ENCODE peak calls at places on chromosomes 7 and 10, in ten cellular contexts. W is kidney epithelial cell, S is AG09309, G is BJ, R is brain microvascular endothelial cell, P is body of pancreas, B is ovary, X is cardiac muscle cell, Q is MCF 10A, I is transverse colon. V is an unnamed sample.

GRCh38 chr10:64067009-64067606 is 545.9 kb downstream of the REEP3 start:
- DNase-seq in W (no peak), G (no peak), P (no peak), R (no peak), X (no peak), B (no peak), Q (no peak), I (no peak), S (no peak), V (no peak)

GRCh38 chr10:42883993-42884983 is 101.7 kb downstream of the BMS1 start:
- DNase-seq in W (no peak), B (no peak), G (no peak), R (no peak), S (no peak), I (no peak), P (no peak), X (no peak), Q (no peak), V (no peak)

GRCh38 chr7:21361413-21362130 is 66.3 kb upstream of the SP4 start:
- DNase-seq in W (no peak), X (no peak), Q (no peak), R (no peak), G (no peak), P (no peak), I (no peak), S (no peak), B (no peak), V (no peak)

GRCh38 chr7:150378115-150378852 is 846 bp upstream of the ZNF775 start:
- DNase-seq in I (peak), X (peak), W (peak), R (peak), Q (peak), G (no peak), P (peak), S (no peak), B (peak), V (no peak)

GRCh38 chr10:124414077-124414476 is 4.6 kb downstream of the OAT start:
- DNase-seq in Q (peak), I (no peak), R (no peak), G (no peak), W (no peak), S (peak), B (no peak), P (no peak), X (no peak), V (no peak)

GRCh38 chr10:103066141-103067098 is 126.7 kb downstream of the NT5C2 start:
- DNase-seq in G (no peak), B (no peak), X (no peak), R (no peak), I (no peak), Q (no peak), S (no peak), P (no peak), W (no peak), V (no peak)

GRCh38 chr7:37105762-37106161 is 342.9 kb downstream of the ELMO1 start:
- DNase-seq in I (no peak), S (no peak), Q (no peak), R (no peak), W (no peak), X (no peak), B (no peak), P (no peak), G (no peak), V (no peak)

GRCh38 chr10:23643396-23643795 is 204.5 kb downstream of the OTUD1 start:
- DNase-seq in I (peak), S (no peak), X (no peak), B (no peak), Q (peak), W (no peak), G (no peak), R (no peak), P (peak), V (no peak)

GRCh38 chr7:12619461-12620069 is 49.0 kb downstream of the SCIN start:
- DNase-seq in R (no peak), Q (no peak), S (no peak), B (no peak), I (no peak), P (no peak), X (no peak), W (peak), G (no peak), V (no peak)

GRCh38 chr10:119132521-119133345 is 28.8 kb downstream of the DENND10 start:
- DNase-seq in G (no peak), B (no peak), P (no peak), R (no peak), I (no peak), X (no peak), S (no peak), Q (no peak), W (no peak), V (no peak)

DNA sequence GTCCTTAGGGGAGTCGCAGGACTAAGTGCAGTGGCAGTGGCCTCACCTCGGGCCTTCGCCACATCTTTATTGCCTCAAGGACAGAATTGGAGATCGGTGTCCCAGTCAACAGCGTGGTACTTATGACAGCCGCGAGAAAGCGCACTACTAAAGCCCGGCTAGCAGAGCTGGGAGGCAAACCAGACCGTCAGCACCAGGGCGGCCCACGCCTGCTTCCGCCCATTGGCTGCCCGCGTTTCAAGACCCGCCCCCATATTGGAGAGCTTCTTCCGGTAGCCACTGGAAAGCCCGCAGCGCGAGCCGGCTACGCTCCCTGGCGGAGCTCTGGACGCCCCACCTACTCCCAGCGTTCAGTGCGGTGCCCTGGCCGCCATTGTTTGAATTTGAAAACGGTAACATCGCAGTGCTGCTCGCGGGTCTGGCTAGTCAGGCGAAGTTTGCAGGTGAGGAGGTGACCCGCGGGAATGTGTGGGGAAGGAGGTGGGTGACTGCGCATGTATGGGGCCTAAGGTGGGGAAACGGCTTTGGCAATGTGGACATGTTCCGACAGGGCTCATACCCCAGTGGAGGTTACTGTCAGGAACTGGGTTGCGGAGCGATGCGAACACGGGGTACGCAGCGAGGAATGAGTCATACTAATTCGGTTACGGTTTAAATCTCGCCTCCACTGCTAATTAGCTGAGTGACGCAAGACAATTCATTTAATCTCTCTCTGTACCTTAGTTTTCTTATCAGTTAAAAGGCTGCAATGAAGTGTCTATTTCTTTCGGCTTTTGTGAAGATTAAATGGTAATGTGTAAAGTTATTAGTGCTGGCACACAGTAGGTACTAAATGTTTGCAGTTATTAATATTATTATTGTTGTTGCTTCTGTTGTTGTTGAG is at the start of gene KIF20B:
- DNase-seq in S (peak), B (peak), W (peak), R (peak), P (peak), X (peak), Q (peak), I (peak), G (peak), V (peak)
- TF ChIP-seq CTCF in S (peak), B (peak), W (peak), R (peak), P (peak), X (peak), Q (no peak), I (no peak), G (peak), V (peak)

GRCh38 chr7:50315739-50316671 is 11.5 kb downstream of the IKZF1 start:
- DNase-seq in B (no peak), I (no peak), R (no peak), P (no peak), S (no peak), X (peak), W (no peak), G (no peak), Q (no peak), V (no peak)
- TF ChIP-seq CTCF in B (no peak), I (no peak), R (no peak), P (no peak), S (no peak), X (no peak), W (no peak), G (no peak), Q (no peak), V (peak)

GRCh38 chr10:58435297-58435696 is 50.1 kb downstream of the TFAM start:
- DNase-seq in G (peak), B (peak), X (peak), Q (peak), P (peak), S (peak), R (peak), I (peak), W (peak), V (no peak)
- TF ChIP-seq CTCF in G (peak), B (no peak), X (peak), Q (no peak), P (no peak), S (peak), R (peak), I (no peak), W (peak), V (no peak)

DNA sequence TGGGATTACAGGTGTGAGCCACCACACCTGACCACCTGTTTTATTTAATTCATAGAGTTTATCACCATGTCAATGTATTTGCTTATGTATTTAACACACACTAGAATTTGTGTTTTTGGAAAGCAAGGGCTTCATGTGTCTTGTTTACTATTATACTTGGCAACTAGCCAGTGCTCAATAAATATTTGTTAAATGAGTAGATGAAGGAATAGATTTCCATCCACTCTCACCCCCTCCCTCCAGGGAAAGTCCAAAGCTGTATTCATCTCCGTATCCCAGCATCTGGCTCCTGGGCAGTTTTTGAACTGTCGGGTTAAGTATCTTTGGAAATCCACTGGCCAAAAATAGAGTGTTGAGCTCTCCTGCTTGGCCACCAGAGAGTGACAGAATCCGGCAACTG is 4.6 kb upstream of the RADIL start:
- DNase-seq in R (no peak), I (no peak), B (no peak), Q (no peak), S (no peak), W (no peak), G (no peak), X (no peak), P (no peak), V (no peak)
- TF ChIP-seq CTCF in R (no peak), I (no peak), B (no peak), Q (no peak), S (no peak), W (no peak), G (no peak), X (no peak), P (no peak), V (no peak)